ENCODE peak calls at places on chromosomes 12 and 14, in eight cellular contexts. K, H, V, S, E, Q, F and M are unnamed samples.

GRCh38 chr14:54058501-54058900 is 101.9 kb upstream of the BMP4 start:
- DNase-seq in E (no peak), H (no peak), K (no peak), V (no peak), S (no peak), Q (no peak), F (no peak), M (no peak)

GRCh38 chr14:92987148-92987570 is 64.2 kb downstream of the CHGA start:
- DNase-seq in V (no peak), E (no peak), Q (no peak), K (no peak), S (no peak), F (no peak), H (no peak), M (no peak)

GRCh38 chr14:37090026-37090425 is 82.4 kb downstream of the SLC25A21 start:
- DNase-seq in V (no peak), H (no peak), E (no peak), S (no peak), Q (no peak), F (no peak), K (no peak), M (no peak)

GRCh38 chr14:65011559-65011958 is 24.9 kb downstream of the FNTB start:
- DNase-seq in S (no peak), K (no peak), F (no peak), Q (no peak), V (no peak), H (no peak), E (no peak), M (no peak)

GRCh38 chr12:31267966-31268365 is 58.0 kb downstream of the SINHCAF start:
- DNase-seq in V (no peak), S (no peak), E (no peak), K (no peak), H (peak), Q (peak), F (no peak), M (no peak)

GRCh38 chr14:73662439-73663056 is 17.8 kb downstream of the DNAL1 start:
- DNase-seq in E (peak), K (peak), H (peak), Q (peak), S (peak), F (peak), V (no peak), M (peak)

GRCh38 chr14:55160989-55161388 is 30.4 kb downstream of the DLGAP5 start:
- DNase-seq in F (peak), V (no peak), K (peak), H (peak), Q (peak), S (peak), E (no peak), M (no peak)

GRCh38 chr12:1500095-1500801 is 94.1 kb downstream of the FBXL14 start:
- DNase-seq in E (peak), H (peak), V (peak), K (peak), Q (peak), F (no peak), S (peak), M (no peak)

GRCh38 chr12:39122562-39123204 is 217.3 kb upstream of the CPNE8 start:
- DNase-seq in H (no peak), Q (no peak), V (no peak), F (no peak), S (no peak), E (no peak), K (no peak), M (peak)

GRCh38 chr12:11814362-11814761 is 164.9 kb downstream of the ETV6 start:
- DNase-seq in V (no peak), Q (peak), F (no peak), E (no peak), H (peak), K (no peak), S (peak), M (no peak)
- TF ChIP-seq CTCF in V (no peak), Q (no peak), F (no peak), E (no peak), H (no peak), K (no peak), S (no peak), M (no peak)

GRCh38 chr14:94282991-94283723 is 9.9 kb downstream of the SERPINA10 start:
- DNase-seq in F (no peak), E (no peak), K (no peak), H (no peak), V (no peak), S (no peak), Q (no peak), M (no peak)

GRCh38 chr14:94288610-94289465 is 4.2 kb downstream of the SERPINA10 start:
- DNase-seq in F (no peak), E (no peak), S (no peak), Q (no peak), H (no peak), K (no peak), V (no peak), M (peak)

GRCh38 chr14:94284221-94284620 is 8.8 kb downstream of the SERPINA10 start:
- DNase-seq in V (no peak), E (no peak), S (no peak), H (no peak), F (no peak), K (no peak), Q (no peak), M (peak)

GRCh38 chr14:94290197-94290596 is 2.9 kb downstream of the SERPINA10 start:
- DNase-seq in Q (no peak), H (no peak), E (no peak), F (no peak), S (no peak), K (no peak), V (no peak), M (no peak)

DNA sequence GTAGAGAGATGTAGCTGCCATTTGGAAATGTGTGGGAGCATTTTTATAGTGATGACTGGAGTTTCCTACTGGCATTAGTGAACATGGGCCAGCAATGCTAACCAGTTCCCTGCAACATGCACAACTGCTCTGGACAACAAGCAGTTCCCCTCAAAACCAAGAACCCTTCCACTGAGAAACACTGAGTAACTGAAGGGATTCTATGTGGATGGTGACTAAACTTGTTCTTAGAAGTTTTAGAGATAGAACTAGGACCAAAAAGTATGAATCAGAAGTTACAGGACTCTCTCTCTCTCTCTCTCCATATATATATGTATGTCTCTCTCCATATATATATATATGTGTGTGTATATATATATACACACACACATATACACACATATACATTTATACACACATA is 7.9 kb downstream of the SERPINA10 start:
- DNase-seq in E (no peak), F (no peak), V (no peak), Q (no peak), K (no peak), H (no peak), S (no peak), M (no peak)
- H3K4me3 ChIP-seq in E (no peak), F (no peak), V (no peak), Q (no peak), K (no peak), H (no peak), S (no peak), M (no peak)

DNA sequence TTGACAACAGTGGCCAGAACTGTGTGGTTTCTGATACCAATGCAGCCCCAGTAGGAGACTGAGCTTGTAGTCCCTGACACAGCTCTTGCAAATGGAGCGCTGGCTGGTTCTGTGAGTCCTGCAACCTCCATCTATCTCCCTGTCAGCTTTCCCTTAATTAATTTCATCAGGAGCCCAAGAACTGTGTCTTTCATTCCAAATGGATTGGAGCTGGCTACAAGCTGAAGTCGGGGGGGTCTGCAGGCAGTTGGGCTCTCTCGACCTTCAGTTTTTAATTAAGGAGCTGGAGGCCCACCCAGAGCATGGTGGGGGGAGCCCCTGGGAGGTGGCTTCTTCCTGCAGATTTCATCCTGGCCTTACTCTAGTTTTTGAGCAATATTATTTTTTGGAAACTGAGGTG is 160.6 kb downstream of the ADGRD1 start:
- DNase-seq in E (no peak), F (peak), H (no peak), S (no peak), Q (no peak), K (no peak), V (no peak), M (no peak)
- TF ChIP-seq CTCF in E (no peak), F (no peak), H (no peak), S (no peak), Q (no peak), K (no peak), V (no peak), M (no peak)

GRCh38 chr12:68884251-68884650 is 48.7 kb downstream of the CPM start:
- DNase-seq in S (no peak), K (no peak), E (peak), V (no peak), Q (no peak), F (no peak), H (no peak), M (no peak)
- H3K4me3 ChIP-seq in S (no peak), K (no peak), E (no peak), V (no peak), Q (no peak), F (no peak), H (no peak), M (no peak)